ENCODE peak calls at places on chromosomes 3 and 15, in eight cellular contexts. B, J, V, O, T, X, E and F are unnamed samples.
A peak's percentile ranks its signal among the peaks of the same experiment; 100 is the strongest.

GRCh38 chr15:99447497-99448371 is 118.0 kb upstream of the MEF2A start:
- DNase-seq in B (no peak), J (peak; percentile 21), V (peak; percentile 72), O (no peak), T (peak; percentile 59), X (no peak), E (no peak), F (no peak)

GRCh38 chr3:127216415-127217261 is 23.7 kb downstream of the PRR23E start:
- DNase-seq in B (no peak), J (no peak), V (no peak), O (no peak), T (no peak), X (peak; percentile 72), E (no peak), F (no peak)

GRCh38 chr3:62369476-62369743 is 3.9 kb downstream of the FEZF2 start:
- DNase-seq in B (no peak), J (no peak), V (no peak), O (no peak), T (no peak), X (no peak), E (no peak), F (no peak)

GRCh38 chr15:99651023-99651807 is 82.0 kb downstream of the LYSMD4 start:
- DNase-seq in B (no peak), J (no peak), V (no peak), O (peak; percentile 19), T (no peak), X (no peak), E (no peak), F (no peak)

GRCh38 chr3:163166197-163166596 is 1669.6 kb downstream of the OTOL1 start:
- DNase-seq in B (no peak), J (no peak), V (no peak), O (no peak), T (no peak), X (no peak), E (no peak), F (no peak)

GRCh38 chr15:63052128-63052826 is 9.7 kb downstream of the TPM1 start:
- DNase-seq in B (no peak), J (no peak), V (no peak), O (peak; percentile 23), T (peak; percentile 64), X (no peak), E (no peak), F (no peak)

GRCh38 chr15:93478922-93479321 is 389.9 kb upstream of the RGMA start:
- DNase-seq in B (no peak), J (peak; percentile 31), V (no peak), O (no peak), T (no peak), X (no peak), E (no peak), F (no peak)

GRCh38 chr3:12979151-12979946 is 93.9 kb downstream of the IQSEC1 start:
- DNase-seq in B (no peak), J (no peak), V (no peak), O (no peak), T (no peak), X (no peak), E (no peak), F (no peak)

GRCh38 chr3:57980416-57980815 is 27.8 kb upstream of the FLNB start:
- DNase-seq in B (no peak), J (no peak), V (no peak), O (no peak), T (no peak), X (no peak), E (no peak), F (no peak)

GRCh38 chr15:66502491-66502890 is 2.2 kb downstream of the RPL4 start:
- DNase-seq in B (no peak), J (no peak), V (no peak), O (no peak), T (no peak), X (no peak), E (no peak), F (no peak)

GRCh38 chr3:1971780-1972179 is 126.9 kb upstream of the CNTN4 start:
- DNase-seq in B (no peak), J (no peak), V (no peak), O (peak; percentile 4), T (no peak), X (no peak), E (no peak), F (no peak)

GRCh38 chr15:63598467-63599400 is 1.5 kb downstream of the FBXL22 start:
- DNase-seq in B (no peak), J (peak; percentile 70), V (no peak), O (peak; percentile 48), T (no peak), X (no peak), E (no peak), F (no peak)

GRCh38 chr15:27358751-27359434 is 387.9 kb downstream of the GABRG3 start:
- DNase-seq in B (no peak), J (no peak), V (peak; percentile 59), O (peak; percentile 65), T (peak; percentile 10), X (no peak), E (no peak), F (peak; percentile 75)

GRCh38 chr15:33545866-33546265 is 235.1 kb downstream of the RYR3 start:
- DNase-seq in B (no peak), J (no peak), V (no peak), O (no peak), T (no peak), X (no peak), E (no peak), F (no peak)

GRCh38 chr3:71532639-71533395 is 50.7 kb downstream of the FOXP1 start:
- DNase-seq in B (peak; percentile 16), J (no peak), V (no peak), O (no peak), T (no peak), X (no peak), E (peak; percentile 64), F (no peak)

GRCh38 chr15:71103102-71103676 is 12.1 kb upstream of the THSD4 start:
- DNase-seq in B (no peak), J (peak; percentile 62), V (peak; percentile 46), O (peak; percentile 58), T (no peak), X (peak; percentile 34), E (peak; percentile 71), F (peak; percentile 49)

GRCh38 chr3:118970819-118971218 is 63.8 kb downstream of the IGSF11 start:
- DNase-seq in B (no peak), J (no peak), V (no peak), O (no peak), T (no peak), X (no peak), E (no peak), F (no peak)

GRCh38 chr3:108125550-108126071 is 34.8 kb upstream of the CD47 start:
- DNase-seq in B (peak; percentile 57), J (no peak), V (peak; percentile 98), O (no peak), T (peak; percentile 38), X (no peak), E (no peak), F (no peak)

GRCh38 chr3:179416681-179417080 is 34.6 kb downstream of the GNB4 start:
- DNase-seq in B (no peak), J (no peak), V (no peak), O (no peak), T (no peak), X (no peak), E (no peak), F (no peak)

GRCh38 chr3:32155117-32155516 is 48.7 kb downstream of the GPD1L start:
- DNase-seq in B (no peak), J (no peak), V (no peak), O (no peak), T (no peak), X (no peak), E (no peak), F (no peak)

GRCh38 chr3:22039156-22039555 is 288.1 kb upstream of the ZNF385D start:
- DNase-seq in B (no peak), J (no peak), V (no peak), O (no peak), T (no peak), X (no peak), E (no peak), F (no peak)

GRCh38 chr15:94584833-94585244 is 353.5 kb downstream of the MCTP2 start:
- DNase-seq in B (peak; percentile 43), J (no peak), V (no peak), O (peak; percentile 18), T (no peak), X (peak; percentile 23), E (no peak), F (no peak)

GRCh38 chr15:62752687-62753517 is 289.6 kb upstream of the TPM1 start:
- DNase-seq in B (no peak), J (no peak), V (no peak), O (no peak), T (no peak), X (no peak), E (no peak), F (no peak)

GRCh38 chr15:66126057-66126855 is 127.3 kb downstream of the MEGF11 start:
- DNase-seq in B (no peak), J (no peak), V (no peak), O (no peak), T (peak; percentile 13), X (no peak), E (no peak), F (peak; percentile 33)

GRCh38 chr3:171838218-171838720 is 4.9 kb upstream of the TMEM212 start:
- DNase-seq in B (no peak), J (no peak), V (no peak), O (peak; percentile 62), T (peak; percentile 18), X (no peak), E (no peak), F (no peak)